ENCODE peak calls at places on chromosomes 5 and 9, in four cellular contexts. Q is stimulated activated CD4-positive, alpha-beta T cell treated with anti-CD3 and anti-CD28 coated beads, Interleukin-12 subunit alpha, Interleukin-12 subunit beta, amount 100 ng/mL, for 4 hours; M is activated T-helper 1 cell treated with Interleukin-2 at 50 U/mL for 16 hours; F is HuH-7. J is an unnamed sample.

GRCh38 chr9:4382722-4383317 is 83.0 kb upstream of the GLIS3 start:
- DNase-seq in Q (no peak), M (no peak), F (peak; percentile 15), J (no peak)

GRCh38 chr5:80069251-80069650 is 34.1 kb downstream of the THBS4 start:
- DNase-seq in Q (no peak), M (no peak), F (no peak), J (no peak)

GRCh38 chr5:61817472-61818326 is 485.6 kb downstream of the ZSWIM6 start:
- DNase-seq in Q (no peak), M (no peak), F (peak; percentile 13), J (no peak)

GRCh38 chr9:94672811-94673487 is 33.6 kb upstream of the FBP1 start:
- DNase-seq in Q (no peak), M (no peak), F (no peak), J (no peak)

GRCh38 chr5:139696894-139697658 is 48.9 kb downstream of the CXXC5 start:
- DNase-seq in Q (peak; percentile 19), M (no peak), F (no peak), J (no peak)

GRCh38 chr5:127187711-127188110 is 102.9 kb upstream of the MEGF10 start:
- DNase-seq in Q (no peak), M (no peak), F (no peak), J (no peak)

GRCh38 chr5:114467729-114468128 is 105.9 kb downstream of the KCNN2 start:
- DNase-seq in Q (no peak), M (no peak), F (no peak), J (no peak)

GRCh38 chr9:69122086-69122390 is 52.0 kb upstream of the TJP2 start:
- DNase-seq in Q (peak; percentile 16), M (no peak), F (peak; percentile 41), J (peak; percentile 15)

GRCh38 chr9:89592963-89593775 is 11.6 kb upstream of the GADD45G start:
- DNase-seq in Q (no peak), M (no peak), F (no peak), J (no peak)

GRCh38 chr5:9932770-9933169 is 302.6 kb upstream of the TAS2R1 start:
- DNase-seq in Q (no peak), M (no peak), F (no peak), J (no peak)

GRCh38 chr5:73591102-73591695 is 25.7 kb downstream of the UTP15 start:
- DNase-seq in Q (no peak), M (no peak), F (peak; percentile 45), J (no peak)

GRCh38 chr5:1213508-1214162 is 11.5 kb upstream of the SLC6A18 start:
- DNase-seq in Q (no peak), M (no peak), F (no peak), J (no peak)

GRCh38 chr9:27539479-27540441 is 10.1 kb upstream of the MOB3B start:
- DNase-seq in Q (no peak), M (no peak), F (no peak), J (no peak)

GRCh38 chr5:174708466-174709207 is 15.7 kb upstream of the MSX2 start:
- DNase-seq in Q (no peak), M (no peak), F (no peak), J (no peak)

GRCh38 chr9:108182950-108183381 is 672.8 kb downstream of the ACTL7B start:
- DNase-seq in Q (no peak), M (no peak), F (no peak), J (no peak)

GRCh38 chr9:113519401-113520108 is 56.0 kb downstream of the RGS3 start:
- DNase-seq in Q (no peak), M (no peak), F (peak; percentile 34), J (no peak)

GRCh38 chr9:90489066-90489465 is 153.6 kb downstream of the DIRAS2 start:
- DNase-seq in Q (no peak), M (no peak), F (no peak), J (no peak)

GRCh38 chr9:130030821-130031481 is 12.0 kb downstream of the FNBP1 start:
- DNase-seq in Q (no peak), M (no peak), F (no peak), J (no peak)

GRCh38 chr9:109520475-109521132 is 22.5 kb upstream of the PTPN3 start:
- DNase-seq in Q (peak; percentile 3), M (no peak), F (peak; percentile 70), J (no peak)

GRCh38 chr5:116576043-116576713 is 1.6 kb upstream of the SEMA6A start:
- DNase-seq in Q (peak; percentile 20), M (no peak), F (peak; percentile 88), J (no peak)

GRCh38 chr9:110101531-110102161 is 106.3 kb downstream of the C9orf152 start:
- DNase-seq in Q (no peak), M (no peak), F (no peak), J (no peak)

GRCh38 chr9:91160181-91160580 is 201.5 kb downstream of the AUH start:
- DNase-seq in Q (no peak), M (no peak), F (no peak), J (no peak)

GRCh38 chr9:96604005-96604320 is 15.7 kb downstream of the CDC14B start:
- DNase-seq in Q (no peak), M (no peak), F (no peak), J (no peak)

J was measured in activated T-helper 9 cell treated with anti-CD3 and anti-CD28 coated beads, Interleukin-2, amount 50 U/mL, for 16 hours.